ENCODE peak calls at places on chromosomes 7 and 10, in six cellular contexts. K is neural progenitor cell, V is lower lobe of right lung, B is left lung, T is BJ, I is aorta. L is an unnamed sample. For H3K36me3, the result is how much of the 10 kb centered on the place peaks cover.

GRCh38 chr10:117663750-117664149 is 121.2 kb downstream of the EMX2 start:
- DNase-seq in V (no peak), T (peak), B (no peak), I (no peak), K (no peak), L (peak)

GRCh38 chr10:103685880-103686669 is 169.3 kb downstream of the SH3PXD2A start:
- DNase-seq in B (peak), K (peak), I (peak), V (peak), T (no peak), L (peak)

GRCh38 chr10:19749185-19749729 is 67.0 kb upstream of the PLXDC2 start:
- DNase-seq in T (peak), V (no peak), B (no peak), I (no peak), K (no peak), L (no peak)

GRCh38 chr7:1536768-1537630 is 6.5 kb downstream of the MAFK start:
- DNase-seq in V (peak), K (peak), I (peak), T (peak), B (peak), L (peak)

GRCh38 chr7:14156436-14156835 is 167.0 kb upstream of the ETV1 start:
- DNase-seq in B (no peak), K (no peak), I (no peak), T (no peak), V (no peak), L (no peak)

GRCh38 chr10:6337382-6337781 is 134.7 kb downstream of the PFKFB3 start:
- DNase-seq in I (no peak), B (no peak), V (no peak), K (no peak), T (no peak), L (no peak)

GRCh38 chr10:131991726-131992125 is 10.0 kb upstream of the BNIP3 start:
- DNase-seq in I (no peak), K (no peak), B (no peak), V (no peak), T (no peak), L (no peak)

GRCh38 chr7:137694405-137694804 is 152.4 kb downstream of the DGKI start:
- DNase-seq in B (no peak), V (no peak), K (no peak), I (no peak), T (no peak), L (no peak)

GRCh38 chr7:142338633-142339501 is 81.0 kb upstream of the PRSS58 start:
- DNase-seq in T (no peak), K (peak), B (no peak), V (no peak), I (no peak), L (peak)

GRCh38 chr7:1298938-1299885 is 66.5 kb downstream of the UNCX start:
- DNase-seq in T (no peak), V (no peak), K (no peak), B (peak), I (peak), L (no peak)

GRCh38 chr10:78567680-78568453 is 500.9 kb upstream of the ZMIZ1 start:
- DNase-seq in K (no peak), B (no peak), T (no peak), V (peak), I (no peak), L (no peak)

GRCh38 chr10:99370993-99371392 is 41.8 kb downstream of the CNNM1 start:
- DNase-seq in K (peak), V (no peak), I (no peak), B (no peak), T (no peak), L (peak)

GRCh38 chr7:21526007-21526406 is 16.8 kb upstream of the DNAH11 start:
- DNase-seq in V (no peak), T (no peak), K (no peak), B (no peak), I (no peak), L (no peak)

GRCh38 chr10:70856454-70856853 is 31.9 kb downstream of the PCBD1 start:
- DNase-seq in T (no peak), V (no peak), I (no peak), K (no peak), B (no peak), L (no peak)
- H3K36me3 ChIP-seq in T (under half), V (half or more), I (under half), K (under half), B (half or more), L (under half)

GRCh38 chr10:73864229-73864628 is 10.1 kb downstream of the CAMK2G start:
- DNase-seq in V (no peak), I (no peak), K (no peak), T (no peak), B (no peak), L (no peak)

GRCh38 chr10:73866621-73867020 is 7.7 kb downstream of the CAMK2G start:
- DNase-seq in T (no peak), I (no peak), V (no peak), K (no peak), B (no peak), L (no peak)

GRCh38 chr10:73867126-73867807 is 7.1 kb downstream of the CAMK2G start:
- DNase-seq in K (no peak), V (no peak), B (no peak), I (peak), T (no peak), L (no peak)

GRCh38 chr10:73865107-73865458 is 9.3 kb downstream of the CAMK2G start:
- DNase-seq in I (no peak), K (no peak), V (no peak), T (no peak), B (no peak), L (no peak)

GRCh38 chr10:73865459-73866442 is 8.6 kb downstream of the CAMK2G start:
- DNase-seq in K (no peak), I (peak), B (peak), T (no peak), V (peak), L (peak)
- H3K36me3 ChIP-seq in K (under half), I (under half), B (under half), T (under half), V (under half), L (under half)

GRCh38 chr7:134449596-134450194 is 9.2 kb downstream of the AKR1B1 start:
- DNase-seq in K (no peak), I (no peak), T (no peak), B (no peak), V (no peak), L (no peak)

GRCh38 chr7:134452419-134452827 is 6.5 kb downstream of the AKR1B1 start:
- DNase-seq in T (no peak), V (no peak), B (no peak), K (no peak), I (no peak), L (no peak)

GRCh38 chr7:134448359-134449229 is 10.3 kb downstream of the AKR1B1 start:
- DNase-seq in I (no peak), T (peak), K (no peak), B (no peak), V (no peak), L (peak)

GRCh38 chr7:134451656-134452055 is 7.2 kb downstream of the AKR1B1 start:
- DNase-seq in K (no peak), V (no peak), T (no peak), B (no peak), I (peak), L (no peak)

DNA sequence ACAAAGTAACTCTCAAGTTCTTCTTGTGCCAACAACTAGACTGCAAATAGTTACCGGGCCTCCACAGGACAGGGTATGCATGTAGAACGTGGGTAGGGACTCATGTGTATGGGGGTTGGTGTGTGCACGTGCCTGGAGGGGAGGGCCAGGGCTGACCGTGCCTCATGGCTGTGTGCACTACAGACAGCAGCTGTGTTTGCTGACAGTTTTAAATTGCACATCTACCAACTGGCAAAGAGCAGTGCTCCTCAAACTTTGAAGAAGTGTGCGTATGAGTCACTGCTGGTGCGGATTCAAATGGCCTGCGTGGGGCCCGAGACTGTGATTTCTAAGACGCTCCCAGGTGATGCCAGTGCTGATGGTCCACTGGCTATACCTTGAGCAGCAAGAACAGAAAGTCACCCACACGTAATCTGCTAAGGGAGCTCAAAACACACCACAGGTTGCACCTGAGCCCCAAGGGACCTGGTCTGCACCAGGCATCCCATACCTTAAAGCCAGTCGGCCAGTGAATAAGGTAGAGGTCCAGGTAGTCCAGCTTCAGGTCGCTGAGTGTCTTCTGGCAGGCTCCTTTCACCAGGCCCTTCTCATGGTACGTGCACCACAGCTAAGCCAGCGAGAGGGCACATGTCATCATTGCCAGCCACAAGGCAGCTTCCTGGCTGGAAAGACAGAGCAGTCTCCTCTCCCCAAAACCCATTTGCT is 8.5 kb downstream of the AKR1B1 start:
- DNase-seq in B (no peak), T (no peak), V (no peak), K (no peak), I (no peak), L (no peak)
- H3K36me3 ChIP-seq in B (half or more), T (under half), V (half or more), K (under half), I (under half), L (under half)

GRCh38 chr7:100641463-100641859 is at the start of gene TFR2:
- DNase-seq in K (no peak), I (no peak), V (no peak), T (no peak), B (no peak), L (no peak)

GRCh38 chr7:100641860-100642533 is 645 bp upstream of the TFR2 start:
- DNase-seq in I (no peak), K (no peak), B (no peak), V (no peak), T (no peak), L (no peak)

GRCh38 chr7:100639995-100640394 is 1.4 kb downstream of the TFR2 start:
- DNase-seq in T (no peak), V (no peak), I (no peak), K (peak), B (no peak), L (no peak)

GRCh38 chr7:100642534-100642907 is 1.2 kb upstream of the TFR2 start:
- DNase-seq in V (no peak), T (no peak), B (no peak), K (no peak), I (no peak), L (no peak)

GRCh38 chr7:100640438-100641410 is 628 bp downstream of the TFR2 start:
- DNase-seq in V (no peak), K (no peak), I (no peak), B (no peak), T (no peak), L (no peak)
- H3K36me3 ChIP-seq in V (under half), K (under half), I (under half), B (under half), T (under half), L (under half)